ENCODE peak calls at places on chromosome X, in ten cellular contexts. H, Q, L, D, M, N, T, A, G and Z are unnamed samples.

GRCh38 chrX:135345328-135345645 is 36.0 kb downstream of the ETDC start:
- DNase-seq in T (peak), M (peak), L (no peak), D (peak), N (peak), Q (peak), G (no peak), H (peak), A (no peak), Z (no peak)

GRCh38 chrX:153102436-153102835 is 30.2 kb downstream of the PNMA6A start:
- DNase-seq in G (no peak), M (no peak), D (no peak), H (no peak), L (peak), Q (no peak), A (no peak), T (no peak), N (no peak), Z (no peak)

GRCh38 chrX:110745288-110745687 is 50.3 kb downstream of the CHRDL1 start:
- DNase-seq in Q (no peak), L (no peak), M (no peak), T (no peak), H (no peak), N (no peak), A (no peak), D (no peak), G (no peak), Z (no peak)

GRCh38 chrX:24682739-24683432 is 10.8 kb upstream of the POLA1 start:
- DNase-seq in G (no peak), A (no peak), Q (no peak), L (no peak), N (no peak), M (no peak), H (no peak), D (no peak), T (no peak), Z (no peak)

GRCh38 chrX:154821523-154821922 is 12.9 kb downstream of the SMIM9 start:
- DNase-seq in L (no peak), D (no peak), N (no peak), H (no peak), A (no peak), G (no peak), T (no peak), Q (no peak), M (no peak), Z (no peak)

GRCh38 chrX:69158166-69159040 is 6.8 kb downstream of the PJA1 start:
- DNase-seq in L (peak), D (peak), M (peak), Q (peak), N (peak), H (peak), T (peak), A (peak), G (no peak), Z (no peak)

GRCh38 chrX:117510453-117510852 is 606.2 kb downstream of the KLHL13 start:
- DNase-seq in N (no peak), Q (no peak), H (no peak), G (no peak), M (no peak), L (no peak), A (no peak), T (no peak), D (no peak), Z (no peak)

GRCh38 chrX:13377537-13377936 is 57.7 kb upstream of the ATXN3L start:
- DNase-seq in Q (no peak), N (no peak), M (no peak), L (no peak), T (no peak), G (no peak), D (no peak), H (no peak), A (no peak), Z (no peak)

GRCh38 chrX:40005290-40006011 is 92.3 kb downstream of the BCOR start:
- DNase-seq in G (no peak), H (no peak), A (no peak), T (no peak), L (no peak), Q (no peak), M (no peak), D (no peak), N (no peak), Z (no peak)

GRCh38 chrX:105975382-105975781 is 63.1 kb downstream of the SERPINA7 start:
- DNase-seq in A (no peak), N (no peak), T (no peak), H (no peak), L (peak), Q (no peak), M (no peak), D (no peak), G (no peak), Z (no peak)

GRCh38 chrX:13955095-13955647 is 74.5 kb downstream of the GEMIN8 start:
- DNase-seq in A (no peak), D (no peak), N (no peak), L (no peak), T (no peak), G (no peak), M (no peak), H (no peak), Q (no peak), Z (no peak)

GRCh38 chrX:134006484-134007161 is 21.2 kb upstream of the GPC3 start:
- DNase-seq in G (no peak), L (peak), M (no peak), Q (no peak), T (no peak), N (no peak), H (no peak), D (no peak), A (no peak), Z (no peak)

GRCh38 chrX:47644557-47645091 is 5.7 kb downstream of the ELK1 start:
- DNase-seq in H (no peak), G (no peak), T (no peak), N (no peak), A (no peak), D (no peak), M (peak), Q (no peak), L (no peak), Z (no peak)

GRCh38 chrX:9573282-9574106 is 108.6 kb downstream of the TBL1X start:
- DNase-seq in D (no peak), Q (no peak), L (no peak), G (no peak), T (no peak), M (no peak), N (no peak), H (no peak), A (no peak), Z (no peak)

GRCh38 chrX:104568304-104568915 is 2.4 kb downstream of the IL1RAPL2 start:
- DNase-seq in Q (no peak), A (no peak), G (no peak), L (no peak), D (no peak), M (no peak), H (no peak), T (no peak), N (no peak), Z (no peak)

GRCh38 chrX:63471004-63471403 is 119.9 kb upstream of the SPIN4 start:
- DNase-seq in N (no peak), T (no peak), M (no peak), D (no peak), G (no peak), A (no peak), H (no peak), Q (no peak), L (no peak), Z (no peak)

GRCh38 chrX:119174900-119175299 is 47.3 kb upstream of the KIAA1210 start:
- DNase-seq in L (no peak), D (no peak), G (no peak), N (no peak), T (no peak), A (no peak), M (no peak), Q (no peak), H (no peak), Z (no peak)

GRCh38 chrX:69150294-69150960 is 14.8 kb downstream of the PJA1 start:
- DNase-seq in G (no peak), M (no peak), T (no peak), L (peak), A (peak), D (no peak), Q (no peak), N (no peak), H (no peak), Z (no peak)

GRCh38 chrX:19990225-19990518 is 689 bp downstream of the BCLAF3 start:
- DNase-seq in A (no peak), Q (no peak), G (no peak), D (no peak), T (no peak), N (no peak), L (no peak), M (peak), H (no peak), Z (no peak)

GRCh38 chrX:16666541-16666940 is 16.6 kb downstream of the S100G start:
- DNase-seq in H (no peak), T (no peak), L (no peak), Q (no peak), D (no peak), G (no peak), A (no peak), M (no peak), N (no peak), Z (no peak)

GRCh38 chrX:49930046-49930445 is 7.7 kb downstream of the CLCN5 start:
- DNase-seq in T (no peak), G (no peak), Q (no peak), N (no peak), A (no peak), M (no peak), L (no peak), D (no peak), H (no peak), Z (no peak)

GRCh38 chrX:140767646-140768045 is 58.1 kb downstream of the LINC00632 start:
- DNase-seq in Q (no peak), N (no peak), M (no peak), L (no peak), D (no peak), H (no peak), G (no peak), A (no peak), T (no peak), Z (no peak)

GRCh38 chrX:18119856-18120255 is 100.8 kb downstream of the BEND2 start:
- DNase-seq in T (no peak), H (no peak), Q (no peak), D (no peak), M (no peak), N (no peak), A (no peak), L (no peak), G (no peak), Z (no peak)

GRCh38 chrX:127457161-127457560 is 595.0 kb downstream of the ACTRT1 start:
- DNase-seq in D (no peak), G (no peak), Q (no peak), H (no peak), M (no peak), N (no peak), T (no peak), L (no peak), A (no peak), Z (no peak)

GRCh38 chrX:14798805-14799397 is 74.0 kb downstream of the FANCB start:
- DNase-seq in M (no peak), G (no peak), L (no peak), A (no peak), N (no peak), D (no peak), H (no peak), T (no peak), Q (no peak), Z (no peak)

GRCh38 chrX:129777218-129777768 is 2.5 kb upstream of the SASH3 start:
- DNase-seq in N (peak), L (peak), D (no peak), M (no peak), A (no peak), H (no peak), Q (peak), T (no peak), G (no peak), Z (no peak)

GRCh38 chrX:9829308-9830267 is 43.4 kb downstream of the SHROOM2 start:
- DNase-seq in Q (no peak), H (no peak), A (no peak), M (peak), L (no peak), G (no peak), T (no peak), N (no peak), D (no peak), Z (no peak)

GRCh38 chrX:53481816-53482485 is 47.8 kb upstream of the HSD17B10 start:
- DNase-seq in A (no peak), H (no peak), T (peak), L (peak), N (peak), D (peak), Q (peak), M (peak), G (no peak), Z (no peak)

GRCh38 chrX:9148626-9149385 is 114.9 kb upstream of the FAM9B start:
- DNase-seq in Q (no peak), D (no peak), L (no peak), H (no peak), M (no peak), N (no peak), A (no peak), G (peak), T (no peak), Z (no peak)

GRCh38 chrX:154019061-154019621 is 561 bp downstream of the IRAK1 start:
- DNase-seq in H (no peak), L (no peak), G (no peak), M (no peak), N (no peak), T (no peak), A (no peak), D (no peak), Q (peak), Z (no peak)

GRCh38 chrX:148417934-148418333 is 82.5 kb upstream of the AFF2 start:
- DNase-seq in L (no peak), T (no peak), M (no peak), G (no peak), H (no peak), N (no peak), Q (no peak), D (no peak), A (no peak), Z (no peak)

GRCh38 chrX:15299945-15300851 is 15.2 kb downstream of the ASB11 start:
- DNase-seq in D (no peak), T (no peak), M (peak), Q (no peak), N (no peak), H (no peak), L (peak), G (no peak), A (no peak), Z (no peak)

GRCh38 chrX:23779025-23779424 is 3.9 kb upstream of the SAT1 start:
- DNase-seq in H (no peak), L (no peak), G (no peak), M (peak), T (no peak), N (no peak), A (no peak), Q (no peak), D (no peak), Z (no peak)

GRCh38 chrX:41384041-41384705 is 50.2 kb downstream of the DDX3X start:
- DNase-seq in N (peak), A (no peak), T (peak), L (no peak), G (no peak), M (no peak), Q (peak), H (peak), D (peak), Z (peak)

GRCh38 chrX:154457491-154458115 is 478 bp upstream of the PLXNA3 start:
- DNase-seq in T (no peak), D (no peak), G (no peak), M (no peak), Q (peak), L (no peak), H (peak), A (no peak), N (peak), Z (no peak)

DNA sequence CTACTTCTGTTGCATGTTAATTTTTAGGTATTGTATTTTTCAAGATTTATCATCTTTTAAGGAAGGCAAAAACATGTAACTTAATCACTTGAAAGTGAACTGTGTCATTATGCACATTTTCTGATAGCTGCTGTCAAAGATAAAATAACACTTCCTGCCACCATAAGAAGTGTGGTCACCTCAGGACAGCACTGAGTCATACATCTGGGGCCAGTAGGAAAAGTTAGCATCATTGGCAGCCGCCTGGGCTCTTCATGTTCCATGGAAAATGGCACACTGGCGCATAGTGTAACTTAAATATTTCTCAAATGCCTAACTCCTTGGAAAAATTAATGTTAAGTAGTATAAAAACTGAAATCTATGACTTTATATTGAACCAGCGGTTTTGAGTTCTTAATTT is 24.2 kb downstream of the CNKSR2 start:
- DNase-seq in A (no peak), D (no peak), G (no peak), L (no peak), H (no peak), M (no peak), T (no peak), Q (no peak), N (no peak), Z (no peak)
- TF ChIP-seq EP300 in A (no peak), D (no peak), G (no peak), L (no peak), H (no peak), M (no peak), T (no peak), Q (no peak), N (no peak), Z (no peak)

DNA sequence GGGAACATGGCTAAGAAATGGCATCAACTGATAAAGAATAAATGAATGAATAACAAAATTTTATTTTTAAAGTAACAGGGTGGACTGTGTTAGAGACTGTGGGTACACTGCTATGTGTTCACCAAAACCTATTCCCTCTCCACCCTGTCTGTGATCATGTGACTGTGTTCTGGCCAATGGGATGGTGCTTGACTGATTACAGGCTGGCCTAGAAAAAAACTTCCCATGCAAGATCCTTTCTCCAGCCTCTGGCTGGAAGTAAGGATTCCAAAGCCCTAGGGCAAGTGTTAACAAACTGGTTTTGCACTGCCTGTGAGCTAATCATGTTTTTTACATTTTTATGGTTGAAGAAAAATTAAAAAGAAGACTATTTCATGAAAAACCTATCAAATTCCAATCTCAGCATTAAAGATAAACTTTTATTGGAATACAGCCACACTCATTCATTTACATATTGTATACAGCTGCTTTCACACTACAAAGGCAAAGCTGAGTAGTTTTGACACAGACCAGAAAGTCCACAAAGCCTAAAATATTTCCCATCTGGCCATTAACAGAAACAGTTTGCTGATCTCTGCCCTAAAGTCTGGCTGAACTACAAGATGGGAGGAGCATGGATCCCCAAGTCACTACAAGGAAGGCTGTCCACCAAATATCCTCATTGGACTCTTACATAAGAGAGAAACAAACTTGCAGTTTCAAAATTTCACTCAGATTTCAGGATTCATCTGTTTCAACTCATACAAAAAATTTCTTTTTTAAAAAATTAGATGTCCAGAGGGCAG is 133.2 kb downstream of the ARHGAP6 start:
- DNase-seq in L (no peak), Q (no peak), H (peak), G (no peak), D (no peak), A (no peak), T (no peak), N (no peak), M (no peak), Z (no peak)
- TF ChIP-seq EP300 in L (no peak), Q (no peak), H (no peak), G (no peak), D (no peak), A (no peak), T (no peak), N (no peak), M (no peak), Z (no peak)

DNA sequence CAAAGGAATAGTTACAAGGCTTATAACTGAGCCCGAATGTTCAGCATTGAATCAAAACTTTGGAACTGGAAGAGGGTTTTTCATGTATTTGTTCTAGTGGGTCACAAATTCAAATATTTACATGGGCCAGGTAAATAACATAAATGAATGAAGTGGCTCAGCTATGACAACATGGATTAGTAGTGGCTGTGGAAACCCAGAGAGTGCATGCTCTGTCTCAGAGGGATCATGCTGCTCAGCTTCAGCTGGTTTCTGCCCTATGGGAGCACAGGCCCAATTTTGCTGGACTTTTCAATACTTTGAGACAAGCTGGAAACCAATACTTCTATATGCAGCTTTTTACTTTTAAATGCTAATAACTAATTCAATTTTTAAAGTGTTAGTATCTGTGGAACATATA is 394.0 kb upstream of the TEX13C start:
- DNase-seq in D (no peak), G (no peak), T (no peak), H (no peak), N (no peak), M (no peak), L (no peak), A (no peak), Q (no peak), Z (no peak)
- TF ChIP-seq EP300 in D (no peak), G (no peak), T (no peak), H (no peak), N (no peak), M (no peak), L (no peak), A (no peak), Q (no peak), Z (no peak)

GRCh38 chrX:31717474-31717873 is 645.6 kb upstream of the FTHL17 start:
- DNase-seq in M (no peak), A (no peak), D (no peak), Q (no peak), L (no peak), H (no peak), G (no peak), T (no peak), N (no peak), Z (no peak)
- TF ChIP-seq EP300 in M (no peak), A (no peak), D (no peak), Q (no peak), L (no peak), H (no peak), G (no peak), T (no peak), N (no peak), Z (no peak)

GRCh38 chrX:36804066-36804465 is 204.1 kb upstream of the FAM47C start:
- DNase-seq in M (no peak), D (no peak), T (no peak), N (no peak), H (no peak), L (no peak), G (no peak), A (no peak), Q (no peak), Z (no peak)
- TF ChIP-seq EP300 in M (no peak), D (no peak), T (no peak), N (no peak), H (no peak), L (no peak), G (no peak), A (no peak), Q (no peak), Z (no peak)

GRCh38 chrX:38315186-38315585 is 12.1 kb downstream of the RPGR start:
- DNase-seq in L (no peak), T (no peak), H (no peak), Q (no peak), D (no peak), G (no peak), A (no peak), N (no peak), M (no peak), Z (no peak)

GRCh38 chrX:38312436-38312835 is 14.9 kb downstream of the RPGR start:
- DNase-seq in G (no peak), M (no peak), T (no peak), A (no peak), H (no peak), N (no peak), D (no peak), Q (no peak), L (no peak), Z (no peak)

GRCh38 chrX:38311743-38312142 is 15.6 kb downstream of the RPGR start:
- DNase-seq in A (no peak), L (no peak), N (no peak), T (no peak), D (no peak), H (no peak), Q (no peak), G (no peak), M (no peak), Z (no peak)

GRCh38 chrX:38318196-38318595 is 9.1 kb downstream of the RPGR start:
- DNase-seq in H (no peak), L (no peak), T (no peak), Q (no peak), N (no peak), G (no peak), A (no peak), D (no peak), M (no peak), Z (no peak)

GRCh38 chrX:38313190-38313589 is 14.1 kb downstream of the RPGR start:
- DNase-seq in L (no peak), A (no peak), H (no peak), D (no peak), T (no peak), Q (no peak), G (no peak), N (no peak), M (no peak), Z (no peak)
- TF ChIP-seq EP300 in L (no peak), A (no peak), H (no peak), D (no peak), T (no peak), Q (no peak), G (no peak), N (no peak), M (no peak), Z (no peak)

GRCh38 chrX:101488796-101489195 is 3.5 kb downstream of the ARMCX4 start:
- DNase-seq in D (no peak), N (no peak), L (no peak), A (no peak), H (no peak), M (no peak), Q (no peak), G (no peak), T (no peak), Z (no peak)
- TF ChIP-seq EP300 in D (no peak), N (no peak), L (no peak), A (no peak), H (no peak), M (no peak), Q (no peak), G (no peak), T (no peak), Z (no peak)

GRCh38 chrX:2311483-2311882 is 189.3 kb downstream of the DHRSX start:
- DNase-seq in Q (no peak), M (no peak), N (no peak), T (no peak), A (no peak), G (peak), H (no peak), D (no peak), L (no peak), Z (no peak)
- TF ChIP-seq EP300 in Q (no peak), M (no peak), N (no peak), T (no peak), A (no peak), G (no peak), H (no peak), D (no peak), L (no peak), Z (no peak)

GRCh38 chrX:115968436-115969252 is 201.9 kb upstream of the AGTR2 start:
- DNase-seq in D (peak), Q (peak), G (peak), H (peak), A (no peak), L (no peak), M (peak), N (peak), T (peak), Z (no peak)
- TF ChIP-seq EP300 in D (no peak), Q (no peak), G (no peak), H (no peak), A (no peak), L (no peak), M (no peak), N (no peak), T (no peak), Z (no peak)